ENCODE peak calls at places on chromosomes 12 and 14, in six cellular contexts. One of them, this sample, is unnamed.

GRCh38 chr12:6095269-6095668 is 29.2 kb downstream of the VWF start:
- DNase-seq in neural progenitor cell: no peak
- DNase-seq in fibroblast of lung: no peak
- DNase-seq in HCT116: no peak
- DNase-seq in astrocyte: no peak
- DNase-seq in endothelial cell of umbilical vein: no peak
- DNase-seq in this sample: no peak

GRCh38 chr14:23300687-23301223 is 1.9 kb downstream of the PPP1R3E start:
- DNase-seq in fibroblast of lung: peak; percentile 20
- DNase-seq in HCT116: no peak
- DNase-seq in neural progenitor cell: peak; percentile 47
- DNase-seq in astrocyte: no peak
- DNase-seq in endothelial cell of umbilical vein: peak; percentile 35
- DNase-seq in this sample: peak; percentile 43

GRCh38 chr12:56469007-56469930 is 891 bp downstream of the SPRYD4 start:
- DNase-seq in astrocyte: no peak
- DNase-seq in HCT116: no peak
- DNase-seq in fibroblast of lung: no peak
- DNase-seq in neural progenitor cell: no peak
- DNase-seq in endothelial cell of umbilical vein: no peak
- DNase-seq in this sample: no peak

GRCh38 chr14:61258985-61259384 is 22.2 kb downstream of the TMEM30B start:
- DNase-seq in HCT116: no peak
- DNase-seq in neural progenitor cell: no peak
- DNase-seq in astrocyte: peak; percentile 36
- DNase-seq in endothelial cell of umbilical vein: no peak
- DNase-seq in fibroblast of lung: peak; percentile 46
- DNase-seq in this sample: no peak

GRCh38 chr14:103100281-103101121 is 6.0 kb downstream of the EXOC3L4 start:
- DNase-seq in HCT116: no peak
- DNase-seq in endothelial cell of umbilical vein: no peak
- DNase-seq in neural progenitor cell: no peak
- DNase-seq in astrocyte: no peak
- DNase-seq in fibroblast of lung: no peak
- DNase-seq in this sample: peak; percentile 95

GRCh38 chr12:113555226-113555625 is 83.6 kb upstream of the LHX5 start:
- DNase-seq in endothelial cell of umbilical vein: no peak
- DNase-seq in neural progenitor cell: no peak
- DNase-seq in HCT116: no peak
- DNase-seq in astrocyte: no peak
- DNase-seq in fibroblast of lung: no peak
- DNase-seq in this sample: no peak

GRCh38 chr12:123363743-123364531 is 710 bp downstream of the SBNO1 start:
- DNase-seq in astrocyte: peak; percentile 12
- DNase-seq in HCT116: no peak
- DNase-seq in endothelial cell of umbilical vein: peak; percentile 49
- DNase-seq in neural progenitor cell: peak; percentile 84
- DNase-seq in fibroblast of lung: peak; percentile 21
- DNase-seq in this sample: peak; percentile 47

GRCh38 chr12:2161478-2161877 is 108.7 kb downstream of the CACNA1C start:
- DNase-seq in endothelial cell of umbilical vein: no peak
- DNase-seq in HCT116: no peak
- DNase-seq in neural progenitor cell: no peak
- DNase-seq in fibroblast of lung: peak; percentile 75
- DNase-seq in astrocyte: peak; percentile 74
- DNase-seq in this sample: no peak

GRCh38 chr14:103960457-103960856 is 18.1 kb upstream of the RD3L start:
- DNase-seq in HCT116: no peak
- DNase-seq in fibroblast of lung: no peak
- DNase-seq in astrocyte: no peak
- DNase-seq in neural progenitor cell: no peak
- DNase-seq in endothelial cell of umbilical vein: no peak
- DNase-seq in this sample: no peak

GRCh38 chr12:96501139-96501741 is 11.9 kb downstream of the CFAP54 start:
- DNase-seq in HCT116: peak; percentile 70
- DNase-seq in fibroblast of lung: peak; percentile 77
- DNase-seq in neural progenitor cell: no peak
- DNase-seq in endothelial cell of umbilical vein: peak; percentile 94
- DNase-seq in astrocyte: peak; percentile 64
- DNase-seq in this sample: peak; percentile 55

GRCh38 chr14:89469210-89470198 is 52.5 kb upstream of the FOXN3 start:
- DNase-seq in HCT116: no peak
- DNase-seq in neural progenitor cell: no peak
- DNase-seq in astrocyte: no peak
- DNase-seq in endothelial cell of umbilical vein: no peak
- DNase-seq in fibroblast of lung: peak; percentile 18
- DNase-seq in this sample: no peak

GRCh38 chr12:113138826-113139225 is 3.3 kb upstream of the RASAL1 start:
- DNase-seq in neural progenitor cell: no peak
- DNase-seq in HCT116: no peak
- DNase-seq in fibroblast of lung: no peak
- DNase-seq in endothelial cell of umbilical vein: no peak
- DNase-seq in astrocyte: no peak
- DNase-seq in this sample: no peak

GRCh38 chr12:49627752-49628360 is 4.5 kb downstream of the PRPF40B start:
- DNase-seq in HCT116: peak; percentile 23
- DNase-seq in astrocyte: peak; percentile 65
- DNase-seq in neural progenitor cell: no peak
- DNase-seq in fibroblast of lung: peak; percentile 72
- DNase-seq in endothelial cell of umbilical vein: peak; percentile 59
- DNase-seq in this sample: no peak

GRCh38 chr14:35155962-35156361 is 33.6 kb downstream of the PRORP start:
- DNase-seq in astrocyte: peak; percentile 42
- DNase-seq in endothelial cell of umbilical vein: peak; percentile 87
- DNase-seq in neural progenitor cell: no peak
- DNase-seq in HCT116: no peak
- DNase-seq in fibroblast of lung: peak; percentile 44
- DNase-seq in this sample: no peak

GRCh38 chr14:68937790-68938514 is 41.1 kb downstream of the ACTN1 start:
- DNase-seq in HCT116: no peak
- DNase-seq in neural progenitor cell: peak; percentile 53
- DNase-seq in astrocyte: no peak
- DNase-seq in endothelial cell of umbilical vein: peak; percentile 72
- DNase-seq in fibroblast of lung: peak; percentile 56
- DNase-seq in this sample: no peak

GRCh38 chr14:50823051-50823762 is 7.8 kb downstream of the NIN start:
- DNase-seq in neural progenitor cell: no peak
- DNase-seq in HCT116: no peak
- DNase-seq in fibroblast of lung: peak; percentile 43
- DNase-seq in endothelial cell of umbilical vein: no peak
- DNase-seq in astrocyte: no peak
- DNase-seq in this sample: no peak

GRCh38 chr12:57983150-57983857 is 41.9 kb downstream of the ATP23 start:
- DNase-seq in neural progenitor cell: peak; percentile 71
- DNase-seq in astrocyte: peak; percentile 24
- DNase-seq in fibroblast of lung: peak; percentile 46
- DNase-seq in HCT116: peak; percentile 42
- DNase-seq in endothelial cell of umbilical vein: peak; percentile 72
- DNase-seq in this sample: peak; percentile 12

GRCh38 chr12:4152145-4152795 is 121.3 kb upstream of the CCND2 start:
- DNase-seq in fibroblast of lung: no peak
- DNase-seq in HCT116: no peak
- DNase-seq in neural progenitor cell: no peak
- DNase-seq in endothelial cell of umbilical vein: no peak
- DNase-seq in astrocyte: no peak
- DNase-seq in this sample: no peak

GRCh38 chr12:102883204-102883799 is 33.7 kb downstream of the PAH start:
- DNase-seq in HCT116: peak; percentile 10
- DNase-seq in astrocyte: no peak
- DNase-seq in fibroblast of lung: peak; percentile 8
- DNase-seq in neural progenitor cell: peak; percentile 70
- DNase-seq in endothelial cell of umbilical vein: no peak
- DNase-seq in this sample: peak; percentile 48

GRCh38 chr12:121323908-121324307 is 27.4 kb upstream of the CAMKK2 start:
- DNase-seq in endothelial cell of umbilical vein: no peak
- DNase-seq in neural progenitor cell: no peak
- DNase-seq in fibroblast of lung: no peak
- DNase-seq in HCT116: no peak
- DNase-seq in astrocyte: no peak
- DNase-seq in this sample: no peak

GRCh38 chr12:28486521-28486920 is 296.3 kb downstream of the CCDC91 start:
- DNase-seq in HCT116: no peak
- DNase-seq in neural progenitor cell: no peak
- DNase-seq in endothelial cell of umbilical vein: no peak
- DNase-seq in fibroblast of lung: peak; percentile 55
- DNase-seq in astrocyte: peak; percentile 49
- DNase-seq in this sample: no peak

GRCh38 chr14:48936881-48937280 is 649.3 kb downstream of the RPS29 start:
- DNase-seq in HCT116: no peak
- DNase-seq in astrocyte: peak; percentile 53
- DNase-seq in fibroblast of lung: peak; percentile 59
- DNase-seq in endothelial cell of umbilical vein: no peak
- DNase-seq in neural progenitor cell: no peak
- DNase-seq in this sample: no peak

DNA sequence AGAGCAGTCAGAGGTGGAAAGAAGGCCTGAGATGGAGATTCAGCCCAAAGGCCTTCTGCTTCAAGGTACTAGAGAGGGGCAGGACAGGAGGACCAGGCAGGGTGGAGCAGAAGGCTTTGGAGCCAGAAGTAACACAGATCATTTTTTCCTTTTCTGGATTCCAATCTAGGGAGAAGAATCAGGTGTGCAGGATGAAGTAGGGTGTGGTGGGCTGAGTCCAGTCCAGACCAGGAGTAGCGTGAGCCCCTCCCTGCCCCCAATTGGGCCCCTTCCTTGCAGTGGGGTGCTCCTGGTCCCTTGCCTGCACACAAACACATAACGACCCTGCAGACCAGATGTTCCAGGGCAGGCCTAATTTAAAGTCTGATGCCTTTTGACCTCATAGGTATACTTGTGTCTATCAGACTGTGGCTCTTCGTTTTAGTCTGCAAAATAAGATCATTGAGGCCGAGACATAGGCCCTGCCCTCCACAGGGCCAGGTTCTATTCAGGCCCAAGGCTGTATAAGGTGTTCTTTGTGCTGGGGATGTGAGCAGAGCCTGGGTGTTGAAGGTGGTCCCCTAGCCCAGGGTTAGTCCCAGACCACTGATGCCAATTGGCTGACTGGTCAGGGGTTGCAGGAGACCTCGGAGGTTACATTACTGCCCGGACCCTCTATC is 1.0 kb upstream of the NYNRIN start:
- DNase-seq in fibroblast of lung: no peak
- DNase-seq in HCT116: no peak
- DNase-seq in neural progenitor cell: peak; percentile 7
- DNase-seq in astrocyte: no peak
- DNase-seq in endothelial cell of umbilical vein: peak; percentile 10
- DNase-seq in this sample: no peak
- H3K4me3 ChIP-seq in fibroblast of lung: peak overlapping the region; percentile 37
- H3K4me3 ChIP-seq in HCT116: no peak overlapping the region
- H3K4me3 ChIP-seq in neural progenitor cell: peak overlapping the region; percentile 58
- H3K4me3 ChIP-seq in astrocyte: no peak overlapping the region
- H3K4me3 ChIP-seq in endothelial cell of umbilical vein: no peak overlapping the region
- H3K4me3 ChIP-seq in this sample: no peak overlapping the region

DNA sequence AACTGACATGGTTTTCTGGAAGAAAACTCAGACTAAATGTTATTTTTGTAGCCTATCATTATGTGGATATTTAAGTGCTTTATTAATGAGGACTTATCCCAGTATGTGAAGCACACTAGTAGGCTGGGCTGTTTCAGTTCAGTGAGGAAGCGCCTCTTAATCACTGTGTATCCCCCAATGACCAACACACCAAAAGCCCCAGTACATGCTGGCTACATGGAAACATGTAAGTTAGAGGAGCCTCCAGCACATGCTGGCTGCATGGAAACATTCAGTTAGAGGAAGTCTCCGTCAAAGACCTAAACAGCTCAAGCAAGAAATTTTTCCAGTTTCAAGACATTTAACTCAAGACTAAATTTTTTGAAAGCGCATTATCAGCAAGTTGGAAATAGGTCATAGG is 26.8 kb downstream of the DICER1 start:
- DNase-seq in astrocyte: no peak
- DNase-seq in fibroblast of lung: no peak
- DNase-seq in HCT116: no peak
- DNase-seq in neural progenitor cell: no peak
- DNase-seq in endothelial cell of umbilical vein: no peak
- DNase-seq in this sample: no peak
- TF ChIP-seq EZH2 in astrocyte: no peak
- TF ChIP-seq EZH2 in fibroblast of lung: no peak
- TF ChIP-seq EZH2 in HCT116: no peak
- TF ChIP-seq EZH2 in neural progenitor cell: no peak
- TF ChIP-seq EZH2 in endothelial cell of umbilical vein: no peak
- TF ChIP-seq EZH2 in this sample: no peak

DNA sequence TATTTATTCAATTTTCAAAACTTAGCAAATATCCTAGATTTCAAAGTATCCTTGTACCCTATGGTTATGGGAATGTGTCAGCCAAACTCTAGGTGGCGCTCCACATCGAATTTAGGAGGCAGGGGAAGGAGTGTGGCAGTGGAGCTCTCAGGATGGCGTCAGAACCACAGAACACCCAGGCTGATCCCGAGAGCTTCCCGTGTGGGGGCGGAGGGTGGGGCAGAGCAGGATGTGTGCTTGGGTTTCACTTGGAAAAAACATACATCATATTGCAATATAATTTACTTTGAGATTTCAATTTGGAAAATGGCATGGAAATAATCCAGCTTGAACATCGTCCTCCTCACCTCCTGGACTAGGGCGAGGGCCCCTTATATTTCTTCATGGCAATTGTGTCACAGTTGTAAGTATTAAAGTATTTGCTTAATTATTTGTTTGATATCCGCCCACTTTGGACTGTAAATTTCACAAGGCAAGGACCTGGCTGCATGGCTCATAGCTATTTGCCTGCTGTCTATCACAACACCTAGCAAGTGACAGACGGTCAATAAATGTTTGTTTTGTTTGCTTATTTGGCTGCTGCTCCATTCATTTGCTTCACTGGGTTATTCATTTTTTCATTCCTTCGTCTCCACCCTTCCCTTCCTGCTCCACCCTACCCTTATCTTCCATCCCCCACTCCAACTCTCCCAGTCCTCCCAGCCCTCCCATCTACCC is 221.5 kb upstream of the HMGA2 start:
- DNase-seq in astrocyte: peak; percentile 88
- DNase-seq in HCT116: peak; percentile 94
- DNase-seq in fibroblast of lung: peak; percentile 92
- DNase-seq in neural progenitor cell: peak; percentile 80
- DNase-seq in endothelial cell of umbilical vein: peak; percentile 91
- DNase-seq in this sample: peak; percentile 62
- TF ChIP-seq CTCF in astrocyte: peak; percentile 93
- TF ChIP-seq CTCF in HCT116: peak; percentile 86
- TF ChIP-seq CTCF in fibroblast of lung: peak; percentile 85
- TF ChIP-seq CTCF in neural progenitor cell: peak; percentile 83
- TF ChIP-seq CTCF in endothelial cell of umbilical vein: peak; percentile 78
- TF ChIP-seq CTCF in this sample: peak; percentile 79

GRCh38 chr12:104010800-104011199 is 39.2 kb downstream of the GLT8D2 start:
- DNase-seq in endothelial cell of umbilical vein: no peak
- DNase-seq in neural progenitor cell: no peak
- DNase-seq in astrocyte: no peak
- DNase-seq in fibroblast of lung: no peak
- DNase-seq in HCT116: no peak
- DNase-seq in this sample: no peak

GRCh38 chr12:104012331-104012730 is 37.7 kb downstream of the GLT8D2 start:
- DNase-seq in fibroblast of lung: peak; percentile 8
- DNase-seq in HCT116: no peak
- DNase-seq in astrocyte: no peak
- DNase-seq in endothelial cell of umbilical vein: peak; percentile 21
- DNase-seq in neural progenitor cell: no peak
- DNase-seq in this sample: no peak

GRCh38 chr12:104010121-104010520 is 39.9 kb downstream of the GLT8D2 start:
- DNase-seq in fibroblast of lung: peak; percentile 47
- DNase-seq in endothelial cell of umbilical vein: no peak
- DNase-seq in astrocyte: peak; percentile 28
- DNase-seq in HCT116: no peak
- DNase-seq in neural progenitor cell: no peak
- DNase-seq in this sample: no peak

GRCh38 chr12:104006929-104007328 is 41.3 kb downstream of the TDG start:
- DNase-seq in fibroblast of lung: peak; percentile 86
- DNase-seq in HCT116: no peak
- DNase-seq in neural progenitor cell: no peak
- DNase-seq in endothelial cell of umbilical vein: peak; percentile 63
- DNase-seq in astrocyte: peak; percentile 85
- DNase-seq in this sample: no peak

GRCh38 chr12:104011265-104011664 is 38.7 kb downstream of the GLT8D2 start:
- DNase-seq in HCT116: peak; percentile 16
- DNase-seq in fibroblast of lung: peak; percentile 95
- DNase-seq in astrocyte: peak; percentile 92
- DNase-seq in neural progenitor cell: no peak
- DNase-seq in endothelial cell of umbilical vein: peak; percentile 93
- DNase-seq in this sample: no peak
- H3K4me3 ChIP-seq in HCT116: no peak overlapping the region
- H3K4me3 ChIP-seq in fibroblast of lung: no peak overlapping the region
- H3K4me3 ChIP-seq in astrocyte: no peak overlapping the region
- H3K4me3 ChIP-seq in neural progenitor cell: no peak overlapping the region
- H3K4me3 ChIP-seq in endothelial cell of umbilical vein: no peak overlapping the region
- H3K4me3 ChIP-seq in this sample: no peak overlapping the region

This sample was measured in HepG2.